ENCODE peak calls at places on chromosomes 4 and X, in eight cellular contexts. One of them, this sample, is unnamed.

GRCh38 chrX:110734894-110735541 is 60.6 kb downstream of the CHRDL1 start:
- DNase-seq in activated B cell treated with CpG ODN at 0.5 μM for 24 hours: no peak
- DNase-seq in choroid plexus epithelial cell: peak; percentile 51
- DNase-seq in Calu3: no peak
- DNase-seq in foreskin keratinocyte: no peak
- DNase-seq in neural progenitor cell: peak; percentile 29
- DNase-seq in cardiac muscle cell: peak; percentile 47
- DNase-seq in IMR-90: peak; percentile 69
- DNase-seq in this sample: no peak

GRCh38 chrX:103051260-103051789 is 12.6 kb downstream of the BEX1 start:
- DNase-seq in activated B cell treated with CpG ODN at 0.5 μM for 24 hours: no peak
- DNase-seq in choroid plexus epithelial cell: no peak
- DNase-seq in Calu3: no peak
- DNase-seq in foreskin keratinocyte: no peak
- DNase-seq in neural progenitor cell: no peak
- DNase-seq in cardiac muscle cell: no peak
- DNase-seq in IMR-90: no peak
- DNase-seq in this sample: no peak

GRCh38 chrX:124931241-124931640 is 388.4 kb upstream of the TEX13C start:
- DNase-seq in activated B cell treated with CpG ODN at 0.5 μM for 24 hours: no peak
- DNase-seq in choroid plexus epithelial cell: no peak
- DNase-seq in Calu3: no peak
- DNase-seq in foreskin keratinocyte: no peak
- DNase-seq in neural progenitor cell: no peak
- DNase-seq in cardiac muscle cell: no peak
- DNase-seq in IMR-90: no peak
- DNase-seq in this sample: no peak

GRCh38 chr4:100848865-100849264 is 331.0 kb upstream of the EMCN start:
- DNase-seq in activated B cell treated with CpG ODN at 0.5 μM for 24 hours: no peak
- DNase-seq in choroid plexus epithelial cell: no peak
- DNase-seq in Calu3: no peak
- DNase-seq in foreskin keratinocyte: no peak
- DNase-seq in neural progenitor cell: peak; percentile 51
- DNase-seq in cardiac muscle cell: no peak
- DNase-seq in IMR-90: no peak
- DNase-seq in this sample: no peak

GRCh38 chrX:23888887-23889501 is 18.7 kb downstream of the APOO start:
- DNase-seq in activated B cell treated with CpG ODN at 0.5 μM for 24 hours: no peak
- DNase-seq in choroid plexus epithelial cell: no peak
- DNase-seq in Calu3: no peak
- DNase-seq in foreskin keratinocyte: no peak
- DNase-seq in neural progenitor cell: no peak
- DNase-seq in cardiac muscle cell: no peak
- DNase-seq in IMR-90: peak; percentile 42
- DNase-seq in this sample: no peak

GRCh38 chrX:65451663-65452062 is 82.9 kb downstream of the LAS1L start:
- DNase-seq in activated B cell treated with CpG ODN at 0.5 μM for 24 hours: no peak
- DNase-seq in choroid plexus epithelial cell: peak; percentile 51
- DNase-seq in Calu3: peak; percentile 25
- DNase-seq in foreskin keratinocyte: no peak
- DNase-seq in neural progenitor cell: peak; percentile 42
- DNase-seq in cardiac muscle cell: peak; percentile 14
- DNase-seq in IMR-90: peak; percentile 33
- DNase-seq in this sample: no peak

GRCh38 chr4:22897520-22898108 is 204.9 kb downstream of the GBA3 start:
- DNase-seq in activated B cell treated with CpG ODN at 0.5 μM for 24 hours: no peak
- DNase-seq in choroid plexus epithelial cell: peak; percentile 36
- DNase-seq in Calu3: peak; percentile 54
- DNase-seq in foreskin keratinocyte: no peak
- DNase-seq in neural progenitor cell: peak; percentile 39
- DNase-seq in cardiac muscle cell: peak; percentile 33
- DNase-seq in IMR-90: peak; percentile 5
- DNase-seq in this sample: peak; percentile 49

GRCh38 chrX:111387470-111387869 is 24.5 kb downstream of the DCX start:
- DNase-seq in activated B cell treated with CpG ODN at 0.5 μM for 24 hours: no peak
- DNase-seq in choroid plexus epithelial cell: no peak
- DNase-seq in Calu3: no peak
- DNase-seq in foreskin keratinocyte: no peak
- DNase-seq in neural progenitor cell: peak; percentile 24
- DNase-seq in cardiac muscle cell: no peak
- DNase-seq in IMR-90: no peak
- DNase-seq in this sample: no peak

GRCh38 chr4:87270144-87270543 is 49.7 kb upstream of the KLHL8 start:
- DNase-seq in activated B cell treated with CpG ODN at 0.5 μM for 24 hours: no peak
- DNase-seq in choroid plexus epithelial cell: peak; percentile 81
- DNase-seq in Calu3: peak; percentile 20
- DNase-seq in foreskin keratinocyte: peak; percentile 9
- DNase-seq in neural progenitor cell: peak; percentile 59
- DNase-seq in cardiac muscle cell: peak; percentile 75
- DNase-seq in IMR-90: peak; percentile 52
- DNase-seq in this sample: no peak

GRCh38 chrX:107978080-107978479 is 4.1 kb downstream of the TEX13B start:
- DNase-seq in activated B cell treated with CpG ODN at 0.5 μM for 24 hours: no peak
- DNase-seq in choroid plexus epithelial cell: no peak
- DNase-seq in Calu3: no peak
- DNase-seq in foreskin keratinocyte: no peak
- DNase-seq in neural progenitor cell: no peak
- DNase-seq in cardiac muscle cell: no peak
- DNase-seq in IMR-90: no peak
- DNase-seq in this sample: no peak

GRCh38 chrX:39688576-39689373 is 409.0 kb downstream of the BCOR start:
- DNase-seq in activated B cell treated with CpG ODN at 0.5 μM for 24 hours: no peak
- DNase-seq in choroid plexus epithelial cell: no peak
- DNase-seq in Calu3: peak; percentile 56
- DNase-seq in foreskin keratinocyte: no peak
- DNase-seq in neural progenitor cell: peak; percentile 95
- DNase-seq in cardiac muscle cell: peak; percentile 75
- DNase-seq in IMR-90: peak; percentile 7
- DNase-seq in this sample: peak; percentile 66

GRCh38 chr4:113684534-113685091 is 76.9 kb downstream of the CAMK2D start:
- DNase-seq in activated B cell treated with CpG ODN at 0.5 μM for 24 hours: no peak
- DNase-seq in choroid plexus epithelial cell: peak; percentile 70
- DNase-seq in Calu3: no peak
- DNase-seq in foreskin keratinocyte: no peak
- DNase-seq in neural progenitor cell: peak; percentile 19
- DNase-seq in cardiac muscle cell: peak; percentile 42
- DNase-seq in IMR-90: peak; percentile 84
- DNase-seq in this sample: no peak

GRCh38 chr4:129323630-129324029 is 227.7 kb downstream of the C4orf33 start:
- DNase-seq in activated B cell treated with CpG ODN at 0.5 μM for 24 hours: no peak
- DNase-seq in choroid plexus epithelial cell: no peak
- DNase-seq in Calu3: no peak
- DNase-seq in foreskin keratinocyte: no peak
- DNase-seq in neural progenitor cell: no peak
- DNase-seq in cardiac muscle cell: no peak
- DNase-seq in IMR-90: no peak
- DNase-seq in this sample: no peak

GRCh38 chr4:8224596-8225289 is 25.7 kb downstream of the SH3TC1 start:
- DNase-seq in activated B cell treated with CpG ODN at 0.5 μM for 24 hours: no peak
- DNase-seq in choroid plexus epithelial cell: no peak
- DNase-seq in Calu3: no peak
- DNase-seq in foreskin keratinocyte: no peak
- DNase-seq in neural progenitor cell: no peak
- DNase-seq in cardiac muscle cell: no peak
- DNase-seq in IMR-90: no peak
- DNase-seq in this sample: no peak

GRCh38 chr4:112138538-112138937 is 6.7 kb upstream of the FAM241A start:
- DNase-seq in activated B cell treated with CpG ODN at 0.5 μM for 24 hours: no peak
- DNase-seq in choroid plexus epithelial cell: no peak
- DNase-seq in Calu3: no peak
- DNase-seq in foreskin keratinocyte: no peak
- DNase-seq in neural progenitor cell: no peak
- DNase-seq in cardiac muscle cell: no peak
- DNase-seq in IMR-90: no peak
- DNase-seq in this sample: no peak

GRCh38 chrX:10110984-10111363 is 45.8 kb upstream of the CLCN4 start:
- DNase-seq in activated B cell treated with CpG ODN at 0.5 μM for 24 hours: no peak
- DNase-seq in choroid plexus epithelial cell: no peak
- DNase-seq in Calu3: no peak
- DNase-seq in foreskin keratinocyte: no peak
- DNase-seq in neural progenitor cell: no peak
- DNase-seq in cardiac muscle cell: no peak
- DNase-seq in IMR-90: no peak
- DNase-seq in this sample: no peak

GRCh38 chrX:155329293-155329692 is 5.1 kb downstream of the CLIC2 start:
- DNase-seq in activated B cell treated with CpG ODN at 0.5 μM for 24 hours: no peak
- DNase-seq in choroid plexus epithelial cell: no peak
- DNase-seq in Calu3: no peak
- DNase-seq in foreskin keratinocyte: no peak
- DNase-seq in neural progenitor cell: no peak
- DNase-seq in cardiac muscle cell: no peak
- DNase-seq in IMR-90: no peak
- DNase-seq in this sample: no peak

GRCh38 chr4:150037251-150037856 is 40.9 kb upstream of the DCLK2 start:
- DNase-seq in activated B cell treated with CpG ODN at 0.5 μM for 24 hours: no peak
- DNase-seq in choroid plexus epithelial cell: no peak
- DNase-seq in Calu3: no peak
- DNase-seq in foreskin keratinocyte: peak; percentile 83
- DNase-seq in neural progenitor cell: no peak
- DNase-seq in cardiac muscle cell: no peak
- DNase-seq in IMR-90: no peak
- DNase-seq in this sample: no peak

GRCh38 chr4:185764880-185765279 is 47.1 kb downstream of the SORBS2 start:
- DNase-seq in activated B cell treated with CpG ODN at 0.5 μM for 24 hours: no peak
- DNase-seq in choroid plexus epithelial cell: peak; percentile 34
- DNase-seq in Calu3: no peak
- DNase-seq in foreskin keratinocyte: peak; percentile 13
- DNase-seq in neural progenitor cell: no peak
- DNase-seq in cardiac muscle cell: peak; percentile 10
- DNase-seq in IMR-90: peak; percentile 20
- DNase-seq in this sample: no peak

DNA sequence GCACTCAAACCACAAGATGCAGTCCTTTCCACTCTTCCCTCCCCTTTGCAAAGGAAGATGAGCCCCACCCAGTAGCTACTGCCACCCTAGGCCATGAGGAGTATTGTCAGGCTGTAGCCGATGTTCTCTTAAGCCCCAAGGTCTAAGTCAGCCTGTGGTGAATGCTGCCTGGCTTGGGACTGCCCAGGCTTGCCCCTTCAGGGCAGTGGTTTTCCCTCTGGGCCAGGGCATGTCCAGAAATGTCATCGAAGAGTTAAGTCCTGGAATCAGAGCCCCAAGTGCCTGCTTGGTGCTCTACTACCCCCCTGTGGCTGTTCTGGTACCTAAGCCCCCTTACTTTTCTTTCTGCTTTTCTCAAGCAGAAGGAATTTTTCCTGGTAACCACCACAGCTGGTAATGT is 11.8 kb upstream of the PGK1 start:
- DNase-seq in activated B cell treated with CpG ODN at 0.5 μM for 24 hours: no peak
- DNase-seq in choroid plexus epithelial cell: peak; percentile 72
- DNase-seq in Calu3: peak; percentile 59
- DNase-seq in foreskin keratinocyte: peak; percentile 49
- DNase-seq in neural progenitor cell: peak; percentile 59
- DNase-seq in cardiac muscle cell: peak; percentile 67
- DNase-seq in IMR-90: peak; percentile 71
- DNase-seq in this sample: no peak
- TF ChIP-seq CTCF in activated B cell treated with CpG ODN at 0.5 μM for 24 hours: no peak
- TF ChIP-seq CTCF in choroid plexus epithelial cell: peak; percentile 74
- TF ChIP-seq CTCF in Calu3: peak; percentile 61
- TF ChIP-seq CTCF in foreskin keratinocyte: peak; percentile 78
- TF ChIP-seq CTCF in neural progenitor cell: peak; percentile 50
- TF ChIP-seq CTCF in cardiac muscle cell: peak; percentile 44
- TF ChIP-seq CTCF in IMR-90: peak; percentile 66
- TF ChIP-seq CTCF in this sample: peak; percentile 20

DNA sequence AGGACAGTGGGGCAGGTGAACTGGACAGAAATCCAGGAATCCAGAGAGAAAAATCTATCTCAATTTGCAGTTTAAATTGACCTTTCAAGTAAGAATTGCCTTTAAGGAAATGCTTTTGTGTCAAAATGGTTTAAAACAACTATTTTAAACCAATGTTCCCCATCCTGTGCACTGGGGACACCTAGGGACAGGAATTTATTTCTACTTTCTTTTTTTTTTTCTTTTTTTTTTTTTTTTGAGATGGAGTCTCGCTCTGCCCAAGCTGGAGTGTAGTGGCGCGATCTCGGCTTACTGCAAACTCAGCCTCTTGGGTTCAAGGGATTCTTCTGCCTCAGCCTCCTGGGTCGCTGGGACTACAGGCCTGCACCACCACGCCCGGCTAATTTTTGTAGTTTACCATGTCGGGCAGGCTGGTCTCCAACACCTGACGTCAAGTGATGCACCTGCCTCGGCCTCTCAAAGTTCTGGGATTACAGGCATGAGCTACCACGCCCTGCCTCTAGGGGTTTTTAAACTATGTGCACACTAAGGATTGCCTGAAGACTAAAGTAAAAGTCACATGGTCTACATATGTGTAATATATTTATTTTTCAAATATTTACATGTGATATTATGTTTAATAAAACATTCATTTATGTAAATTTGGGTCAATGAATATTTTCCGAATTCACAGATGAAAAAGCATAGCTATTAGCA is 1213.4 kb downstream of the STIM2 start:
- DNase-seq in activated B cell treated with CpG ODN at 0.5 μM for 24 hours: no peak
- DNase-seq in choroid plexus epithelial cell: peak; percentile 11
- DNase-seq in Calu3: no peak
- DNase-seq in foreskin keratinocyte: no peak
- DNase-seq in neural progenitor cell: peak; percentile 7
- DNase-seq in cardiac muscle cell: no peak
- DNase-seq in IMR-90: no peak
- DNase-seq in this sample: no peak
- TF ChIP-seq CTCF in activated B cell treated with CpG ODN at 0.5 μM for 24 hours: no peak
- TF ChIP-seq CTCF in choroid plexus epithelial cell: peak; percentile 23
- TF ChIP-seq CTCF in Calu3: no peak
- TF ChIP-seq CTCF in foreskin keratinocyte: peak; percentile 19
- TF ChIP-seq CTCF in neural progenitor cell: peak; percentile 37
- TF ChIP-seq CTCF in cardiac muscle cell: no peak
- TF ChIP-seq CTCF in IMR-90: peak; percentile 10
- TF ChIP-seq CTCF in this sample: peak; percentile 20

DNA sequence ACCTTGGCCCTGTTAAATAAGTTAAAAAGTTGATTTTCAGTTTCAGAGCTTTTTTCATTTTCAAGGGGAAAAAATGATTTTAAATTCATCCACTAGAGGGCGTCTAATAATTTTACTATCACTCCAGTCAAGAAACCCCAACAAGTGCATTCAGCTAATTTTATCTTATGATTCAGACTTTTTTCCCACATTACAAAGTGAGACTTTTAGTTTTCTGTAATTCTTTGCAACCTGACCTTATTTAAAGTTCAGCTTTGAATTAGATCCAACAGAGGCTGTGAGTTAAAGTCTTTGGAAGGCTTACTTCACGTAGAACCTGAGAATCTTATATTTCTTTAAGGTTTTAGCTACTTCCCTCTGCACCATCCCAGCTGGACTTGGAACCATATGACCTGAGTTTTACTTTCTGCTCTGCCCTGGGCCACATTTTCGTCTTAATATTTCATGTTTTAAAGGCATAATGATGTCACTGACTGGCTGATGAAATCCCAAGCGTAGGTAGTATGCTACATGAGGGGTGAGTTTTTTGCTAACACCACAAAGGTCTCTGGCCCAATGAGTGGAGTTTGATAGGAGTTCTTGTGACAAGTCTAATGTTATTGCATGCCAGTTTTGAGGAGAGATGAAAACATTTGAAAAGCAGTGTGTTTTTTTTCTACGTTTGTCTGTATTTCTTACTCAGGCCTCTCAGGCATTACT is 7.2 kb downstream of the GNRHR start:
- DNase-seq in activated B cell treated with CpG ODN at 0.5 μM for 24 hours: no peak
- DNase-seq in choroid plexus epithelial cell: peak; percentile 63
- DNase-seq in Calu3: no peak
- DNase-seq in foreskin keratinocyte: no peak
- DNase-seq in neural progenitor cell: peak; percentile 28
- DNase-seq in cardiac muscle cell: peak; percentile 56
- DNase-seq in IMR-90: peak; percentile 51
- DNase-seq in this sample: no peak
- TF ChIP-seq CTCF in activated B cell treated with CpG ODN at 0.5 μM for 24 hours: no peak
- TF ChIP-seq CTCF in choroid plexus epithelial cell: peak; percentile 53
- TF ChIP-seq CTCF in Calu3: peak; percentile 29
- TF ChIP-seq CTCF in foreskin keratinocyte: peak; percentile 74
- TF ChIP-seq CTCF in neural progenitor cell: peak; percentile 79
- TF ChIP-seq CTCF in cardiac muscle cell: peak; percentile 50
- TF ChIP-seq CTCF in IMR-90: peak; percentile 55
- TF ChIP-seq CTCF in this sample: peak; percentile 96

GRCh38 chrX:85611926-85612325 is 232.5 kb upstream of the POF1B start:
- DNase-seq in activated B cell treated with CpG ODN at 0.5 μM for 24 hours: no peak
- DNase-seq in choroid plexus epithelial cell: peak; percentile 27
- DNase-seq in Calu3: no peak
- DNase-seq in foreskin keratinocyte: no peak
- DNase-seq in neural progenitor cell: no peak
- DNase-seq in cardiac muscle cell: peak; percentile 5
- DNase-seq in IMR-90: peak; percentile 22
- DNase-seq in this sample: no peak
- TF ChIP-seq CTCF in activated B cell treated with CpG ODN at 0.5 μM for 24 hours: no peak
- TF ChIP-seq CTCF in choroid plexus epithelial cell: peak; percentile 38
- TF ChIP-seq CTCF in Calu3: no peak
- TF ChIP-seq CTCF in foreskin keratinocyte: peak; percentile 54
- TF ChIP-seq CTCF in neural progenitor cell: peak; percentile 51
- TF ChIP-seq CTCF in cardiac muscle cell: no peak
- TF ChIP-seq CTCF in IMR-90: peak; percentile 53
- TF ChIP-seq CTCF in this sample: peak; percentile 39